ENCODE peak calls at places on chromosomes 5 and 9, in six cellular contexts. R is mammary epithelial cell, E is IMR-90, Z is Peyer's patch, C is endothelial cell, K is prostate gland. Q is an unnamed sample.

GRCh38 chr5:39015743-39016586 is 58.2 kb downstream of the RICTOR start:
- DNase-seq in R (peak), E (peak), Z (no peak), C (no peak), K (no peak), Q (peak)

GRCh38 chr5:81971694-81972495 is at the start of gene ATG10:
- DNase-seq in R (peak), E (peak), Z (peak), C (peak), K (peak), Q (peak)

GRCh38 chr5:43121565-43122484 is 1.1 kb downstream of the ZNF131 start:
- DNase-seq in R (peak), E (peak), Z (peak), C (no peak), K (peak), Q (peak)

GRCh38 chr5:73545403-73545779 is 20.0 kb downstream of the ANKRA2 start:
- DNase-seq in R (no peak), E (no peak), Z (no peak), C (no peak), K (no peak), Q (no peak)

GRCh38 chr5:50963647-50964584 is 297.5 kb downstream of the PARP8 start:
- DNase-seq in R (no peak), E (no peak), Z (no peak), C (peak), K (no peak), Q (no peak)

GRCh38 chr9:11148189-11148588 is 535.4 kb upstream of the PTPRD start:
- DNase-seq in R (no peak), E (no peak), Z (no peak), C (no peak), K (no peak), Q (no peak)

GRCh38 chr5:110751902-110752762 is 13.3 kb downstream of the SLC25A46 start:
- DNase-seq in R (no peak), E (peak), Z (no peak), C (no peak), K (no peak), Q (no peak)

GRCh38 chr5:111453290-111453689 is 59.0 kb downstream of the STARD4 start:
- DNase-seq in R (peak), E (peak), Z (no peak), C (no peak), K (no peak), Q (no peak)

DNA sequence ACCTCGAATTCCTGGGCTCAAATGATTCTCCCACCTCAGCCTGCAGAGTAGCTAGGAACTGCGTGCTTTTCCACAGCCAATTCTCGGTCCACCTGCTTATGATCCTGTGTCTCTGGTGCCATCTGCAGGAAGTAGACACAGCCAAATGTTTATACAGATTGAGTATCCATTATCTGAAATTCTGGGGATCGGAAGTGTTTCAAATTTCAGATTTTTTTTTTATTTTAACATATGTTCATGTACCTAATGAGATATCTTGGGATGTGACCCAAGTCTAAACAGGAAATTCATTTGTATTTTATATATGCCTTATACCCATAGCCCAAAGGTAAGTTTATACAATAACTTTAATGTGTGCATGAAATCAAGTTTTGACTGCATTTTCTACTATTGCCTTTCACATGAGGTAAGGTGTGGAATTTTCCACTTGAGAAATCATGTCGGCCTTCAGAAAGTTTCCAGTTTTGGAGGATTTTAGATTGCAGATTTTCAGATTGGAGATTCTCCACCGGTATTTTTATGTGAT is 89.5 kb downstream of the ESM1 start:
- DNase-seq in R (peak), E (peak), Z (no peak), C (peak), K (peak), Q (peak)
- TF ChIP-seq CTCF in R (peak), E (peak), Z (no peak), C (no peak), K (no peak), Q (peak)

DNA sequence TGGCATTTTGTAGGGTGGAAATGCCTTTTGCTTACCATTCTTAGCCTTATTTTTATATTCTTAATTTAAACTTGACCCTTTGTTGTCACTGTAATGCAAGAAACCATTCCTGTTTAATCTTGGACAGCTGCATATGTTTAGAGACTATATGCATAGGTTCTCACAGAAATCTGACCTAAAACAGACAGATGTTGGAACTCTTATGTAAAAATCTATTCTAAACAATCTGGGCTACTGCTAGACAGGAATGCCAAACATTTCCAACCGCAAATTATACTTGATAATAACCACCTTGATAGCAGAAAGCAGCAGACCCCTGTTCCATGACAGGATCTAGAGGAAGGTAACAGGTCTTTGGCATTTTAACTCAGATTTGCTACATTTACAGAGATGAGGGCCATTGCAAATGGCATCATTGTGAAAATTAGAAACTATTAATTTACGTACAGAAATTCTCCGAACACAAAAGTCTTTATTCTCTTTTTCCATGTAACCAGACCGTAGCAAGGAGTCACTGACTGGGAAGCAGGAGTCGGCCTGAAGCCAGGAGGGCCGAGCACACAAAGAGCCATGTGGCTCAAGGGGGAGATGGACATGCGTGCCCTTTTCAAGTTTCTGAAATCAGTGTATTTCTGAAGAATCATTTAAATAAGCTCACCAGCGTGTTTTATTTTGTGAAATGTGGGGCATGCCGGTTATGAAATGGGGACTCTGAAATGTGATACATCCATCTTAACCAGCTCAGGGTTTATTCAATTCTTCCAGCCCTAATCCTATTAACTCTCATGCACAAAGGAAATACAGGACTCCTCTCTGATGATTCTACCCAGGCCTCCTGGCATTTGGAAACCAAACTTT is 139.3 kb downstream of the AOPEP start:
- DNase-seq in R (no peak), E (peak), Z (no peak), C (no peak), K (no peak), Q (no peak)
- TF ChIP-seq CTCF in R (no peak), E (no peak), Z (no peak), C (no peak), K (no peak), Q (no peak)

GRCh38 chr9:22308177-22308576 is 138.4 kb upstream of the DMRTA1 start:
- DNase-seq in R (no peak), E (no peak), Z (no peak), C (no peak), K (no peak), Q (no peak)
- TF ChIP-seq CTCF in R (no peak), E (no peak), Z (no peak), C (peak), K (no peak), Q (no peak)

GRCh38 chr9:35269919-35270318 is 108.1 kb downstream of the UNC13B start:
- DNase-seq in R (no peak), E (no peak), Z (no peak), C (no peak), K (no peak), Q (no peak)

GRCh38 chr9:35274988-35275387 is 113.2 kb downstream of the UNC13B start:
- DNase-seq in R (no peak), E (no peak), Z (no peak), C (no peak), K (no peak), Q (no peak)

GRCh38 chr9:35273591-35273990 is 111.8 kb downstream of the UNC13B start:
- DNase-seq in R (no peak), E (no peak), Z (no peak), C (no peak), K (no peak), Q (no peak)

GRCh38 chr9:35271637-35272036 is 109.8 kb downstream of the UNC13B start:
- DNase-seq in R (no peak), E (no peak), Z (no peak), C (no peak), K (no peak), Q (no peak)

GRCh38 chr9:35272989-35273388 is 111.2 kb downstream of the UNC13B start:
- DNase-seq in R (peak), E (peak), Z (no peak), C (no peak), K (no peak), Q (no peak)
- TF ChIP-seq CTCF in R (no peak), E (no peak), Z (no peak), C (no peak), K (no peak), Q (no peak)

GRCh38 chr5:140795259-140795641 is 598 bp downstream of the PCDHA2 start:
- DNase-seq in R (no peak), E (no peak), Z (no peak), C (peak), K (no peak), Q (no peak)
- TF ChIP-seq CTCF in R (peak), E (peak), Z (no peak), C (peak), K (no peak), Q (no peak)

DNA sequence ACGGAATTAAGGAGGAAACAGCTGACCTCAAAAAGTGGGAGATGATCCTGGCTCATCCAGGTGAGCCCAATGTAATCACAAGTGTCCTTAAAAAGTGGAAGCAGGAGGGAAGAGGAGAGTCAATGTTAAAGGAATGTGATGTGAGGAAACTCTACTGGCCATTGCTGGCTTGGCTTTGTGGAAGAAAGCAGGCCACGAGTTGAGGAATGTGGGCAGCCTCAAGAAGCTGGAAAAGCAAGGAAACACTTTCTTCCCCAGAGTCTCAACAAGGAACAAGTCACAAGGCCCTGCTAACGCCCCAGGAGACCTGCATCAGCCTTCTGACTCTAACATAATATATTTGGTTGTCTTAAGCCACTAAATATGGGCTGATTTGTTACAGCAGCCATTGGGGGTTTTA is 252.8 kb downstream of the PSAT1 start:
- DNase-seq in R (no peak), E (peak), Z (no peak), C (no peak), K (no peak), Q (no peak)
- TF ChIP-seq CTCF in R (no peak), E (no peak), Z (no peak), C (no peak), K (no peak), Q (no peak)

GRCh38 chr9:137213160-137214060 is 7.9 kb downstream of the NDOR1 start:
- DNase-seq in R (no peak), E (no peak), Z (no peak), C (no peak), K (no peak), Q (no peak)
- TF ChIP-seq CTCF in R (no peak), E (peak), Z (no peak), C (no peak), K (no peak), Q (peak)

DNA sequence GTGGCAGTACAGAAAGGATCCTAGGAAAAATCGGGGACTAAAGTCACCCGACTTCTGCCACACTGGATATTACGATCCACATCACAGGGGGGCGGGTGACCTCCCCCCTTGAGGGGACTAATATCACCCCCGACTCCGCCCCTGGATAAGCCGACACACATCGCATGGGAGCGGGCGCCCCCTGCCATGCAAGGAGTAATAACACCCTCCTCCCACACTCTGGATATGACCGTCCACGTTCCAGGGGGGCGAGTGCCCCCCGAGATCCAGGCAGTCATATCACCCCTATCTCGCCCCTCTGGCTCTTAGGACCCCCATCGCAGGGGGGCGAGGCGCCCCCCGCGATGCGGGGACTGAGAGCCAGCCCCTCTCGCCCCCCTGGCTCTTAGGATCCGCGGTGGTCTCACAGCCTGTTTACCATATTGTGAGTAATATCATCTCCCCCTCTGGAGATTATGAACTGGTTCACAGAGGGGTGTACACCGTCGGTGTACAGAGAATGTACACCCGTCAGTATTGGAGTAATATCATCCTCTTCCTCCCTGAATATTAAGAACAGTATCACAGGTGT is 423.0 kb downstream of the DIRAS2 start:
- DNase-seq in R (no peak), E (no peak), Z (peak), C (peak), K (no peak), Q (peak)
- TF ChIP-seq CTCF in R (no peak), E (no peak), Z (peak), C (peak), K (no peak), Q (peak)

GRCh38 chr9:135060461-135061116 is 26.9 kb upstream of the OLFM1 start:
- DNase-seq in R (no peak), E (no peak), Z (peak), C (no peak), K (no peak), Q (no peak)
- TF ChIP-seq CTCF in R (no peak), E (no peak), Z (no peak), C (no peak), K (no peak), Q (no peak)